ENCODE peak calls at places on chromosomes 6 and 20, in five cellular contexts. M is psoas muscle, P is IMR-90, L is lung, W is heart right ventricle. H is an unnamed sample.

GRCh38 chr6:35142578-35142977 is 1.4 kb upstream of the TCP11 start:
- DNase-seq in M (no peak), P (peak; percentile 43), L (no peak), W (no peak), H (peak; percentile 56)

GRCh38 chr6:156471000-156471399 is 306.2 kb upstream of the ARID1B start:
- DNase-seq in M (no peak), P (no peak), L (no peak), W (no peak), H (no peak)

GRCh38 chr6:7150381-7151064 is 42.8 kb downstream of the RREB1 start:
- DNase-seq in M (no peak), P (no peak), L (no peak), W (no peak), H (no peak)

GRCh38 chr6:36038120-36038876 is 10.7 kb downstream of the MAPK14 start:
- DNase-seq in M (no peak), P (no peak), L (no peak), W (no peak), H (no peak)

GRCh38 chr6:131534654-131534956 is 38.4 kb upstream of the ARG1 start:
- DNase-seq in M (no peak), P (no peak), L (no peak), W (no peak), H (no peak)

GRCh38 chr6:5457983-5458683 is 196.8 kb downstream of the FARS2 start:
- DNase-seq in M (peak; percentile 42), P (no peak), L (peak; percentile 81), W (no peak), H (peak; percentile 39)

GRCh38 chr20:53148764-53149163 is 176.6 kb downstream of the TSHZ2 start:
- DNase-seq in M (no peak), P (no peak), L (no peak), W (no peak), H (no peak)

GRCh38 chr6:162733489-162733888 is 5.7 kb downstream of the PACRG start:
- DNase-seq in M (no peak), P (no peak), L (no peak), W (no peak), H (no peak)

GRCh38 chr6:45566882-45567281 is 189.1 kb upstream of the SUPT3H start:
- DNase-seq in M (no peak), P (peak; percentile 41), L (no peak), W (no peak), H (peak; percentile 14)

GRCh38 chr6:39296745-39297640 is 17.2 kb downstream of the KCNK17 start:
- DNase-seq in M (peak; percentile 81), P (peak; percentile 26), L (peak; percentile 33), W (peak; percentile 41), H (peak; percentile 85)

GRCh38 chr20:25147716-25148115 is 47.8 kb upstream of the ENTPD6 start:
- DNase-seq in M (no peak), P (no peak), L (no peak), W (no peak), H (no peak)
- H3K27me3 ChIP-seq in M (peaks cover 4% of the 10 kb centered on the region), P (peaks cover 57% of the 10 kb centered on the region), L (no peaks in the 10 kb centered on the region), W (peaks cover 47% of the 10 kb centered on the region), H (peaks cover 21% of the 10 kb centered on the region)

GRCh38 chr20:57578476-57579165 is 17.7 kb downstream of the PCK1 start:
- DNase-seq in M (no peak), P (no peak), L (no peak), W (no peak), H (no peak)
- H3K27me3 ChIP-seq in M (peaks cover 10% of the 10 kb centered on the region), P (peaks cover 32% of the 10 kb centered on the region), L (no peaks in the 10 kb centered on the region), W (peaks cover 58% of the 10 kb centered on the region), H (peaks cover 88% of the 10 kb centered on the region)

DNA sequence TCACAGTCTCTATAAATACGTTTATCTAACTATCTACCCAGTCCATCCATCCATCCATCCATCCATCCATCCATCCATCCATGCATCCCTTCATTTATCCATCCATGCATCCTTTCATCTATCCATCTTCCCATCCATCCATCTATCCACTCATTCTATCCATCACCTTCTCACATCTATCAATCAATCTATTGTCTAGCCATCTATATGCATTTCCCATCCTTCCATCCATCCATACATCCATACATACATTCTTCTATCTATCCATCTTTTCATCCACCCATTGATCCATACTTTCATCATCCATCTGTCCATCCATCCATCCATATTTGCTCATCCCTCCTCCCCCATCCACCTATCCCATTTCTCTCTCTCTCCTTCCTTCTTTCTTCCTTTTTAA is 51.6 kb upstream of the CTNNBL1 start:
- DNase-seq in M (no peak), P (no peak), L (no peak), W (no peak), H (no peak)
- H3K27me3 ChIP-seq in M (no peaks in the 10 kb centered on the region), P (peaks cover 46% of the 10 kb centered on the region), L (peaks cover 10% of the 10 kb centered on the region), W (peaks cover 27% of the 10 kb centered on the region), H (peaks cover 60% of the 10 kb centered on the region)

GRCh38 chr6:150029749-150030148 is 4.4 kb upstream of the RAET1L start:
- DNase-seq in M (no peak), P (no peak), L (no peak), W (no peak), H (no peak)
- H3K27me3 ChIP-seq in M (peaks cover 2% of the 10 kb centered on the region), P (peaks cover 82% of the 10 kb centered on the region), L (no peaks in the 10 kb centered on the region), W (peaks cover 47% of the 10 kb centered on the region), H (peaks cover 19% of the 10 kb centered on the region)

DNA sequence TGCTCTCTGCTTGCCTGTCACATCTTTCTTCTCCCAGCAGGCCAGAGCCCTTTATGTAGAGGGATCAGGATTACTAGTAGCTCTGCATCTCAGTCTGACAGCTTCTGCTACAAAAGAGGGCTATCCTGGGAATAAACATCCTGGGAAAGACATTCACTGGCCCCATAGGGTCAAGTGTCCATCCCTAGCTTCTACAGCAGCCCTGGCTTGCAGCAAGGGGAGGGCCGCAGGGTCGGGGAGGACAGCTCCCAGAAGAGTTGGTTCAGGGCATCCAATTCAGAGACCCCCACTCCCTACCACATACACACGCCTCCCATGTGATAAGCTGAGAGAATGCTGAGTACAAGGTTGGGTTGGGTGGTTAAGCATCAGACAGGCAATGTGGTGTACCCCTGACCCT is 154.1 kb upstream of the PDE10A start:
- DNase-seq in M (no peak), P (no peak), L (no peak), W (no peak), H (no peak)
- H3K27me3 ChIP-seq in M (peaks cover 7% of the 10 kb centered on the region), P (peaks cover 7% of the 10 kb centered on the region), L (no peaks in the 10 kb centered on the region), W (peaks cover 12% of the 10 kb centered on the region), H (no peaks in the 10 kb centered on the region)

GRCh38 chr20:64106981-64107735 is at the start of gene NPBWR2:
- DNase-seq in M (peak; percentile 8), P (no peak), L (no peak), W (no peak), H (no peak)
- H3K27me3 ChIP-seq in M (peaks cover 19% of the 10 kb centered on the region), P (peaks cover 45% of the 10 kb centered on the region), L (peaks cover 5% of the 10 kb centered on the region), W (peaks cover 35% of the 10 kb centered on the region), H (peaks cover 15% of the 10 kb centered on the region)

DNA sequence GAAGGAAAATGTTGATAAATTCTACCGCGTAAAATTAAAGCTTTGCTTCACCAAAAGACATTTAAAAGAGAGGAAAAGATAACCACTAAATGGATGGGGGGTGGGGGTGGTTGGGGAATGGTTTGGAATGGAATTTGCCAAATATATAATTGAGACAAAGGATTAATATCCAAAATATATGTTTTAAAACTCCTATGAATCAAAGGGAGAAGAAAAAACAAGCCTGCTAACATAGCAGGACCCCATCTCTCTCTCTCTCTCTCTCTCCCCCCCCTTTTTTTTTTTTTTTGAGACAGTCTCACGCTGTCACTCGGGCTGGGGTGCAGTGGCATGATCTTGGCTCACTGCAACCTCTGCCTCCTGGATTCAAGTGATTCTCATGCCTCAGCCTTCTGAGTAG is 13.4 kb upstream of the NR2E1 start:
- DNase-seq in M (no peak), P (no peak), L (no peak), W (no peak), H (no peak)
- H3K27me3 ChIP-seq in M (peaks cover 23% of the 10 kb centered on the region), P (peaks cover 39% of the 10 kb centered on the region), L (peaks cover 3% of the 10 kb centered on the region), W (peaks cover 98% of the 10 kb centered on the region), H (peaks cover 82% of the 10 kb centered on the region)

H was measured in GM23248.